ENCODE peak calls at places on chromosomes 13 and 19, in five cellular contexts. I is GM12865; A is ascending aorta; E is choroid plexus epithelial cell; Z is CD8-positive, alpha-beta T cell. F is an unnamed sample.

GRCh38 chr13:39451301-39451700 is 151.7 kb downstream of the LHFPL6 start:
- DNase-seq in Z (no peak), E (peak; percentile 80), I (no peak), A (no peak), F (no peak)

GRCh38 chr19:46073268-46073922 is 32.6 kb upstream of the IGFL4 start:
- DNase-seq in Z (no peak), A (no peak), E (peak; percentile 47), I (no peak), F (no peak)

GRCh38 chr13:106455777-106456176 is 79.7 kb downstream of the EFNB2 start:
- DNase-seq in A (no peak), Z (no peak), I (no peak), E (no peak), F (no peak)

GRCh38 chr13:45872574-45872973 is 21.0 kb upstream of the SIAH3 start:
- DNase-seq in E (no peak), A (no peak), I (peak; percentile 24), Z (no peak), F (no peak)

GRCh38 chr19:36605839-36606478 is 846 bp downstream of the ZNF382 start:
- DNase-seq in Z (no peak), E (no peak), I (peak; percentile 55), A (no peak), F (no peak)

GRCh38 chr13:67372868-67373464 is 142.8 kb upstream of the PCDH9 start:
- DNase-seq in A (no peak), Z (no peak), I (no peak), E (no peak), F (no peak)

GRCh38 chr19:5678071-5678682 is 2.1 kb downstream of the MICOS13 start:
- DNase-seq in A (no peak), E (no peak), I (no peak), Z (no peak), F (no peak)

GRCh38 chr19:54203151-54203611 is 2.5 kb downstream of the RPS9 start:
- DNase-seq in E (no peak), I (no peak), Z (no peak), A (no peak), F (no peak)

GRCh38 chr19:51699170-51699569 is 6.0 kb downstream of the SPACA6 start:
- DNase-seq in Z (no peak), I (no peak), E (no peak), A (no peak), F (peak; percentile 16)

GRCh38 chr19:31960474-31960873 is 384.9 kb upstream of the ZNF507 start:
- DNase-seq in I (no peak), E (no peak), A (no peak), Z (no peak), F (no peak)

GRCh38 chr19:42028304-42029216 is 34.5 kb upstream of the ATP1A3 start:
- DNase-seq in Z (no peak), E (no peak), A (no peak), I (peak; percentile 10), F (no peak)

DNA sequence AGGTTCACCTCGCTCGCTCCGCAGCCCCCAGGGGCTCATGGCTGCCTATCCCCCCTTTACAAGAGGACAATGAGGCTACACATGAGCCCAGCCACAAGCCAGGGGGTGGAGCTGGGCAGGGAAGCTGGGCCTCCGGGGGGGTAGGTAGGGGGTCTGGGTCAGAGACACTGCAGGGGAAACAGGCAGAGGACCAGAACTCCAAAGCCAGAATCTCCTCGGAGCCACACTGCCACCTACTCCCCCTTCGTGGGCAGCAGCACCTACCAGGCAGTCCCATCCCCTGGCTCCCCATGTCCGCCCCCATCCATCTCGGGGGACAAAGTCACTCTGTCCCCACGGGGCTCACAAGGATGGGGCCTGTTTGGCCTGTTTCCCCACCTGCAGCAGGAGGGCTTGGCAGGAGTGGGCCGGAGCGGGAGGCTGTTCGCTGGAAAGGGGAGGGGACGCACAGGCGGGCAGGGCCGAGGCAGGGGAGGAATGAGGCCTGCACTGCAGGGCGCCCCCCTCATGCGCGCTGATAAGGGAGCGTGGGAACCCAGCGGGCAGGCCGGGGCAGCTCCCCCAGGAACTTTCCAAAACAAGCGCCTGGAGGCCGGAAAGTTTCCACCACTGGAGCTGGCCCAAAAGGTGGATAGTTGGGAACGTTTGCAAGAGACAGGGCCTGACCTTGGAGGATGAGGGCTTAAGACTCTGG is 545 bp upstream of the ISYNA1 start:
- DNase-seq in I (no peak), E (peak; percentile 82), Z (no peak), A (peak; percentile 86), F (no peak)
- H3K4me3 ChIP-seq in I (no peak overlapping the region), E (peak overlapping the region; percentile 81), Z (peak overlapping the region; percentile 63), A (peak overlapping the region; percentile 73), F (peak overlapping the region; percentile 55)

GRCh38 chr19:10226376-10227214 is 4.5 kb downstream of the S1PR2 start:
- DNase-seq in Z (no peak), I (no peak), E (peak; percentile 64), A (peak; percentile 84), F (peak; percentile 94)
- H3K4me3 ChIP-seq in Z (no peak overlapping the region), I (no peak overlapping the region), E (no peak overlapping the region), A (no peak overlapping the region), F (peak overlapping the region; percentile 8)

GRCh38 chr13:30718661-30719520 is 16.5 kb upstream of the ALOX5AP start:
- DNase-seq in Z (no peak), E (peak; percentile 86), A (no peak), I (no peak), F (no peak)
- H3K4me3 ChIP-seq in Z (no peak overlapping the region), E (no peak overlapping the region), A (no peak overlapping the region), I (no peak overlapping the region), F (no peak overlapping the region)

DNA sequence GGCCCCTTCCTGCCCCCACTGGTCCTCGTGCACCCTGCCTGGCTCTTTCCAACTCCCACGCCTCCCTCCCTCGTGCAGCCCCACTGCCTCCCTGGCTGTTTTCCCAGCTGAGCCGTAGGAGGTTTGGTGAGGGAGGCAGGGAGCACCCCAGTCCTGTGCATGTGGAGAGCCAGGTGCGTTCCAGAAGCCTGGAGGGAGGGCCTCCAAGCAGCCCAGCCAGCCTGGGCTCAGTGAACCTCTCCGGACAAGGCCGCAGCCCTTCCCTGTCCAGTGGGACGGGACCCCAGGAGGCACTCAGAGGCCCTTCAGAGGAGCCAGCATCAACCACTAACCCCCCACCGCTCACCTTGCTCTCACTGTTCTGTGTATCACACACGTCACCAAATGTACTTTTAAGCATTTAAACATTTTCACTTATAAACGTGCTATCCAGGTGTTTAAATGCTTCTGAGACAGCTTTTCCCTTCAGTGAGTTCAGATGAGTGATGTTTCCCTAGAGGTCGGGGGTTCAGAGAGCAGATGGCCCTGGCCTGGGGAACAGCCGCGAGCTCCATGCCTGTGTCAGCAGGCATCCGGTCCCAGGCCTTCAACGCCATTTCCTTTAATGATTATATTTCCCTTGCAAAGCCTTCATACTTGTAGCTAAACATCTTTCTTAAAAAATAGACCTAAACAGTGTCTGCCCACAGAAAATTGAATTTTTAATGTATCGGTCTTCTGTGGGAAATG is 122.6 kb downstream of the ATP11A start:
- DNase-seq in I (no peak), Z (no peak), E (no peak), A (no peak), F (peak; percentile 50)
- H3K4me3 ChIP-seq in I (no peak overlapping the region), Z (no peak overlapping the region), E (no peak overlapping the region), A (no peak overlapping the region), F (no peak overlapping the region)

DNA sequence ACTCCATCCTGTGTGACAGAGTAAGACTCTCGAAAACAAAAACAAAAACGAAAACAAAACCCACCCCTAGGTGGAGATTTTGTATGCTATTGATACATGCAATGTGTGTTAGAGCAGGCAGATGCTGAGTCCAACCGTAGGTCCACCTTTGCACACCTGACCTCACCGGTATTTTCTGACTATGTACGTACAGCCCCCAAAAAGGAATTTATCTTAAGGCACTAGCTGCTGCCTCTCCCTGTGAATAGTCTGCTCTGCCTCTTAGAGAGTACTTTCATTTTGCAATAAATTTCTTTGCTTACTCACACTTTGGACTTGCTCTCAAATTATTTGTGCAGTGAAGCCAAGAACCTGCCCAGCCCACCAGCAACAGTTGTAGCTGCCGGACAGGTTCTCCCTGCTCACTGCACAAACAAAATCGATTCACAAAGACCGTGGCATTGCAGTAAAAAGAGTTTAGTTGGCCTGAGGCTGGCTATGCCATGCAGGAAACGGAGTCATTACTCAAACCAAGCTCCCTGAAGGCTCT is 8.2 kb upstream of the ZNF77 start:
- DNase-seq in I (peak; percentile 49), A (no peak), Z (no peak), E (peak; percentile 33), F (no peak)
- H3K4me3 ChIP-seq in I (no peak overlapping the region), A (peak overlapping the region; percentile 1), Z (no peak overlapping the region), E (no peak overlapping the region), F (no peak overlapping the region)